ENCODE peak calls at places on chromosomes 13 and 19, in four cellular contexts. One of them, this sample, is unnamed.

GRCh38 chr13:30153871-30154426 is 153.4 kb downstream of the KATNAL1 start:
- DNase-seq in H1: no peak
- DNase-seq in K562: no peak
- DNase-seq in IMR-90: peak; percentile 31
- DNase-seq in this sample: no peak

GRCh38 chr13:34412817-34413365 is 529.2 kb upstream of the NBEA start:
- DNase-seq in H1: no peak
- DNase-seq in IMR-90: no peak
- DNase-seq in K562: no peak
- DNase-seq in this sample: no peak

GRCh38 chr13:57739089-57739488 is 107.5 kb downstream of the PCDH17 start:
- DNase-seq in IMR-90: no peak
- DNase-seq in H1: no peak
- DNase-seq in K562: no peak
- DNase-seq in this sample: no peak

GRCh38 chr13:111956261-111957151 is 110.4 kb upstream of the SOX1 start:
- DNase-seq in K562: no peak
- DNase-seq in IMR-90: no peak
- DNase-seq in H1: no peak
- DNase-seq in this sample: no peak

GRCh38 chr13:110037925-110038573 is 251.7 kb upstream of the IRS2 start:
- DNase-seq in K562: no peak
- DNase-seq in IMR-90: no peak
- DNase-seq in H1: no peak
- DNase-seq in this sample: no peak

GRCh38 chr19:11504502-11505031 is 1.1 kb downstream of the ZNF653 start:
- DNase-seq in IMR-90: no peak
- DNase-seq in K562: no peak
- DNase-seq in H1: no peak
- DNase-seq in this sample: no peak

GRCh38 chr19:17753976-17754375 is 2.7 kb downstream of the FCHO1 start:
- DNase-seq in H1: no peak
- DNase-seq in K562: no peak
- DNase-seq in IMR-90: no peak
- DNase-seq in this sample: no peak

GRCh38 chr19:49497047-49497789 is 984 bp downstream of the RPS11 start:
- DNase-seq in K562: peak; percentile 89
- DNase-seq in H1: no peak
- DNase-seq in IMR-90: peak; percentile 47
- DNase-seq in this sample: peak; percentile 79

GRCh38 chr13:97395437-97396136 is 38.4 kb upstream of the RAP2A start:
- DNase-seq in H1: no peak
- DNase-seq in K562: no peak
- DNase-seq in IMR-90: peak; percentile 66
- DNase-seq in this sample: peak; percentile 12

GRCh38 chr19:27971071-27971470 is 1241.9 kb downstream of the UQCRFS1 start:
- DNase-seq in IMR-90: no peak
- DNase-seq in K562: no peak
- DNase-seq in H1: peak; percentile 58
- DNase-seq in this sample: no peak

GRCh38 chr13:112764864-112765561 is 75.2 kb downstream of the ATP11A start:
- DNase-seq in IMR-90: no peak
- DNase-seq in K562: no peak
- DNase-seq in H1: no peak
- DNase-seq in this sample: no peak

GRCh38 chr19:3844596-3844995 is 24.2 kb downstream of the ZFR2 start:
- DNase-seq in K562: no peak
- DNase-seq in IMR-90: peak; percentile 8
- DNase-seq in H1: no peak
- DNase-seq in this sample: no peak

GRCh38 chr13:112112534-112113276 is 45.8 kb downstream of the SOX1 start:
- DNase-seq in K562: no peak
- DNase-seq in IMR-90: no peak
- DNase-seq in H1: no peak
- DNase-seq in this sample: no peak

GRCh38 chr13:110330491-110331001 is 23.5 kb downstream of the COL4A2 start:
- DNase-seq in IMR-90: peak; percentile 83
- DNase-seq in K562: no peak
- DNase-seq in H1: no peak
- DNase-seq in this sample: no peak

GRCh38 chr19:51111606-51112005 is 3.4 kb upstream of the CTU1 start:
- DNase-seq in IMR-90: no peak
- DNase-seq in H1: no peak
- DNase-seq in K562: peak; percentile 25
- DNase-seq in this sample: peak; percentile 64

GRCh38 chr19:6947745-6948144 is 60.4 kb downstream of the ADGRE1 start:
- DNase-seq in K562: no peak
- DNase-seq in IMR-90: no peak
- DNase-seq in H1: no peak
- DNase-seq in this sample: peak; percentile 26

GRCh38 chr19:37506387-37507166 is at the start of gene ZNF793:
- DNase-seq in H1: peak; percentile 68
- DNase-seq in K562: no peak
- DNase-seq in IMR-90: peak; percentile 54
- DNase-seq in this sample: peak; percentile 21

GRCh38 chr13:33483471-33483870 is 197.9 kb upstream of the STARD13 start:
- DNase-seq in K562: no peak
- DNase-seq in H1: no peak
- DNase-seq in IMR-90: peak; percentile 28
- DNase-seq in this sample: no peak

GRCh38 chr13:27967203-27967735 is 1.8 kb downstream of the CDX2 start:
- DNase-seq in K562: no peak
- DNase-seq in IMR-90: no peak
- DNase-seq in H1: no peak
- DNase-seq in this sample: no peak

GRCh38 chr13:21546372-21546771 is 57.6 kb downstream of the MICU2 start:
- DNase-seq in K562: no peak
- DNase-seq in H1: no peak
- DNase-seq in IMR-90: no peak
- DNase-seq in this sample: no peak

GRCh38 chr13:48126944-48127814 is 32.3 kb upstream of the MED4 start:
- DNase-seq in H1: peak; percentile 34
- DNase-seq in IMR-90: peak; percentile 60
- DNase-seq in K562: peak; percentile 61
- DNase-seq in this sample: peak; percentile 33

GRCh38 chr13:111474136-111475002 is 153.9 kb downstream of the TEX29 start:
- DNase-seq in K562: peak; percentile 29
- DNase-seq in H1: peak; percentile 25
- DNase-seq in IMR-90: peak; percentile 35
- DNase-seq in this sample: peak; percentile 58

GRCh38 chr19:33621065-33621785 is 528 bp upstream of the CHST8 start:
- DNase-seq in IMR-90: no peak
- DNase-seq in K562: no peak
- DNase-seq in H1: no peak
- DNase-seq in this sample: no peak

GRCh38 chr19:33063356-33064116 is 1.2 kb downstream of the RHPN2 start:
- DNase-seq in K562: no peak
- DNase-seq in IMR-90: peak; percentile 30
- DNase-seq in H1: no peak
- DNase-seq in this sample: peak; percentile 67

GRCh38 chr13:44819245-44819644 is 170.0 kb downstream of the NUFIP1 start:
- DNase-seq in K562: no peak
- DNase-seq in H1: no peak
- DNase-seq in IMR-90: peak; percentile 95
- DNase-seq in this sample: peak; percentile 58

GRCh38 chr13:42474954-42475353 is 99.0 kb upstream of the TNFSF11 start:
- DNase-seq in K562: no peak
- DNase-seq in IMR-90: peak; percentile 61
- DNase-seq in H1: no peak
- DNase-seq in this sample: no peak

GRCh38 chr19:49506575-49507105 is 5.8 kb upstream of the FCGRT start:
- DNase-seq in H1: no peak
- DNase-seq in IMR-90: no peak
- DNase-seq in K562: peak; percentile 84
- DNase-seq in this sample: peak; percentile 80

GRCh38 chr13:102128216-102128800 is 273.5 kb downstream of the FGF14 start:
- DNase-seq in K562: no peak
- DNase-seq in IMR-90: peak; percentile 42
- DNase-seq in H1: no peak
- DNase-seq in this sample: no peak

GRCh38 chr19:47766670-47767069 is 11.8 kb upstream of the SELENOW start:
- DNase-seq in IMR-90: no peak
- DNase-seq in H1: no peak
- DNase-seq in K562: peak; percentile 30
- DNase-seq in this sample: no peak

GRCh38 chr19:16594681-16595091 is 22.5 kb upstream of the SLC35E1 start:
- DNase-seq in IMR-90: no peak
- DNase-seq in H1: no peak
- DNase-seq in K562: no peak
- DNase-seq in this sample: no peak

GRCh38 chr13:59770451-59770850 is 393.3 kb downstream of the DIAPH3 start:
- DNase-seq in H1: no peak
- DNase-seq in K562: no peak
- DNase-seq in IMR-90: no peak
- DNase-seq in this sample: no peak

GRCh38 chr13:37681295-37682032 is 82.9 kb upstream of the POSTN start:
- DNase-seq in H1: no peak
- DNase-seq in K562: no peak
- DNase-seq in IMR-90: peak; percentile 94
- DNase-seq in this sample: no peak

GRCh38 chr13:73722120-73722519 is 412.1 kb downstream of the KLF12 start:
- DNase-seq in K562: no peak
- DNase-seq in IMR-90: peak; percentile 77
- DNase-seq in H1: no peak
- DNase-seq in this sample: peak; percentile 21

GRCh38 chr19:5137114-5137513 is 168.2 kb downstream of the KDM4B start:
- DNase-seq in K562: no peak
- DNase-seq in H1: no peak
- DNase-seq in IMR-90: no peak
- DNase-seq in this sample: no peak

GRCh38 chr19:5138606-5139594 is 170.0 kb downstream of the KDM4B start:
- DNase-seq in H1: no peak
- DNase-seq in IMR-90: peak; percentile 47
- DNase-seq in K562: peak; percentile 47
- DNase-seq in this sample: no peak

GRCh38 chr19:5134683-5135082 is 165.8 kb downstream of the KDM4B start:
- DNase-seq in IMR-90: no peak
- DNase-seq in H1: no peak
- DNase-seq in K562: no peak
- DNase-seq in this sample: no peak

GRCh38 chr19:5136060-5136855 is 167.3 kb downstream of the KDM4B start:
- DNase-seq in K562: no peak
- DNase-seq in H1: no peak
- DNase-seq in IMR-90: no peak
- DNase-seq in this sample: no peak

GRCh38 chr19:5137571-5138124 is 168.7 kb downstream of the KDM4B start:
- DNase-seq in K562: peak; percentile 30
- DNase-seq in IMR-90: no peak
- DNase-seq in H1: peak; percentile 66
- DNase-seq in this sample: no peak
- TF ChIP-seq CTCF in K562: peak; percentile 43
- TF ChIP-seq CTCF in IMR-90: no peak
- TF ChIP-seq CTCF in H1: peak; percentile 96
- TF ChIP-seq CTCF in this sample: no peak

GRCh38 chr13:51832471-51833152 is 12.4 kb downstream of the TMEM272 start:
- DNase-seq in H1: no peak
- DNase-seq in IMR-90: peak; percentile 8
- DNase-seq in K562: no peak
- DNase-seq in this sample: peak; percentile 21
- TF ChIP-seq MAFK in H1: no peak
- TF ChIP-seq MAFK in IMR-90: no peak
- TF ChIP-seq MAFK in K562: no peak
- TF ChIP-seq MAFK in this sample: no peak

GRCh38 chr19:19262190-19263057 is 10.7 kb downstream of the TM6SF2 start:
- DNase-seq in IMR-90: no peak
- DNase-seq in H1: no peak
- DNase-seq in K562: no peak
- DNase-seq in this sample: no peak
- TF ChIP-seq CTCF in IMR-90: no peak
- TF ChIP-seq CTCF in H1: peak; percentile 49
- TF ChIP-seq CTCF in K562: no peak
- TF ChIP-seq CTCF in this sample: no peak

DNA sequence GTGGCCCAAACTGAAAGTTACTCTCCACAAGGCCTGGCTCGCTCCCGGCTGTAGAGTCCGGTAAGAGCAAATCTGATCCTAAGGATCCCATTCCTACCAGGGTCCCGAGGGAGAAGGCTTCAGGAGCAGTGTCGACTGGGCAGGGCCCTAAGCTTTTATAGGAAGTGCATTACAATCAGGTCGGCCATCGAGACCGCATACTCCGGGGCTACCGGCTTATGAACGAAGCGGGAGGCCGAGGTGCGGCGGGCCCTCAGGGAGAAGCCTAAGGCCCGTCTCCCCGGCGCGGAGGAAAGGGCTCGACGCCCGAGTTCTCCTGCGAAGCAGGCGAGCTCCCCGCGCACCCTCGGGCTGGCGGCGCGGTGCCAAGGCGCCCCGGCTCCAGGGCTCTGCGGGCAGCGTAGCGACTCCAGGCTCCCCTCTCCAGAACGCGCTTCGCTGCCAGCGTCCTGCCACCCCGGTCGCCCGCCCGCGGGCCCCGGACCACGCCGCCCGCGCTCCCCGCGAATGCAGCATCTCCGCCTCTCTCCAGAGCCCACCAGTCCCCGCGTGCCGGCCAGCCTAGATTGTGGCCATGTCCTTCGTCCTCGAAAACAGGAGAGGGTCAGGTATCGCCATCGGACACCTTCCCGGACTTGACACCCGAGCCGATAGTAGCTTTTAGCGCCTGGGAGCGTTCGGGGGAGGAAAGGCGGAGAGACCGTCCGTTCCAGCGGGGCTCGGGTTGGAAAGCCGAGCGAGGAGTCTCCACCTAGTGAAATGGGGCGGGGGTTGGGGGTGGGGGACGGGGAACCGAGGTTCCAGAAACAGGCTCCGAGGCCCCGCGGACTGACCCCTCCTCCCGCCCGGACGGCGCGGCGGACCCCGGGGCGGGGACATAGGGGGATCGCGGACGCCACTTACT is 1.3 kb downstream of the EFNB2 start:
- DNase-seq in K562: no peak
- DNase-seq in IMR-90: peak; percentile 63
- DNase-seq in H1: no peak
- DNase-seq in this sample: no peak
- TF ChIP-seq MAFK in K562: no peak
- TF ChIP-seq MAFK in IMR-90: no peak
- TF ChIP-seq MAFK in H1: no peak
- TF ChIP-seq MAFK in this sample: no peak